ENCODE peak calls at places on chromosomes 4 and X, in four cellular contexts. K is spleen, O is left ventricle myocardium inferior, W is esophagus squamous epithelium. Y is an unnamed sample. For H3K4me1, the result is how much of the 10 kb centered on the place peaks cover.

GRCh38 chr4:123600921-123601904 is 204.6 kb downstream of the SPRY1 start:
- DNase-seq in K (no peak), O (no peak), W (no peak), Y (no peak)

GRCh38 chr4:101967697-101968346 is 177.3 kb downstream of the BANK1 start:
- DNase-seq in K (no peak), O (no peak), W (no peak), Y (no peak)

GRCh38 chr4:7199129-7199725 is 6.9 kb downstream of the SORCS2 start:
- DNase-seq in K (no peak), O (no peak), W (no peak), Y (peak)

GRCh38 chr4:79678472-79679202 is 270.6 kb upstream of the GK2 start:
- DNase-seq in K (no peak), O (no peak), W (no peak), Y (no peak)

GRCh38 chr4:174084981-174085380 is 198.5 kb downstream of the FBXO8 start:
- DNase-seq in K (no peak), O (no peak), W (no peak), Y (no peak)

GRCh38 chr4:54541426-54542118 is 116.2 kb upstream of the KIT start:
- DNase-seq in K (no peak), O (no peak), W (no peak), Y (no peak)

GRCh38 chr4:38145741-38146140 is 185.5 kb downstream of the PTTG2 start:
- DNase-seq in K (no peak), O (no peak), W (no peak), Y (no peak)

GRCh38 chrX:10110984-10111363 is 45.8 kb upstream of the CLCN4 start:
- DNase-seq in K (no peak), O (no peak), W (no peak), Y (no peak)

GRCh38 chr4:89316931-89317366 is 9.3 kb upstream of the GPRIN3 start:
- DNase-seq in K (no peak), O (no peak), W (no peak), Y (no peak)

GRCh38 chr4:101328063-101328602 is 19.2 kb downstream of the PPP3CA start:
- DNase-seq in K (no peak), O (no peak), W (no peak), Y (no peak)

GRCh38 chr4:98627883-98628282 is 30.5 kb downstream of the TSPAN5 start:
- DNase-seq in K (no peak), O (no peak), W (no peak), Y (no peak)

GRCh38 chrX:41386222-41386990 is 52.4 kb downstream of the DDX3X start:
- DNase-seq in K (no peak), O (no peak), W (no peak), Y (no peak)

GRCh38 chr4:23022032-23022431 is 329.3 kb downstream of the GBA3 start:
- DNase-seq in K (no peak), O (no peak), W (no peak), Y (no peak)

GRCh38 chr4:80393246-80393969 is 57.9 kb downstream of the CFAP299 start:
- DNase-seq in K (no peak), O (no peak), W (no peak), Y (no peak)

GRCh38 chr4:159070742-159071141 is 32.1 kb upstream of the RAPGEF2 start:
- DNase-seq in K (no peak), O (no peak), W (no peak), Y (no peak)

DNA sequence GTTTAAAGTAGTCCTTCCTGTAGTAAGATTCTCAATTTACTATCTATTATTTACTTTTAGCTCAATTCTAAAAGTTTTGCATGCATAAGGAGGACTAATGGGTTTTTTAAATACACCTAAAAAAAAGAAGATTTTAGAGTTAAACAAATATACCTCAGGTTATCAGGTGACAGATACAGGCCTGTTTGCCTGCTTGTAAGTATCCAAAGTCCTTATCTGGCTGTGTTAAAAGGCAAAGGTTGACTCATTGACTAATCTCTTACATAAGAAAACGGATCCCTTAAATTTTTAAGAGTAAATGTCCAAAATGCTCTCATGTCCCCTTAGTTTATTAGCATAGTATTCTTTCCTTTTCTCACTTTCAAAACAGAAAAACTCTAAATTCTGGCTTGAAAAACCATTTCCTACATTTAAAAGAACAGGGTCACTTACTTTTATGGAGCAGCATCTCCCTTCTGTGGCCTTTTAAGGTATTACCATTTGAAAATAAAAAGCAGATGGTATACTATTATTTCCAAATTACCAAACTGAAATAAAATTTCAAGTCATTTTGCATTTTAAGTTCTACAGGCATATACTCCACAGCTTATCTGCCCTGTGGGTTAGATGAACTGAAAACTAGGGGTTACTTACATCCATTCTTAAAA is 4.5 kb downstream of the CBR4 start:
- DNase-seq in K (no peak), O (no peak), W (no peak), Y (no peak)
- TF ChIP-seq CTCF in K (no peak), O (peak), W (no peak), Y (peak)

GRCh38 chrX:77668391-77669237 is 117.4 kb downstream of the ATRX start:
- DNase-seq in K (no peak), O (no peak), W (no peak), Y (no peak)
- H3K27ac ChIP-seq in K (peak), O (peak), W (peak), Y (no peak)

GRCh38 chr4:60314367-60314766 is 885.8 kb upstream of the ADGRL3 start:
- DNase-seq in K (no peak), O (no peak), W (no peak), Y (no peak)
- H3K4me1 ChIP-seq in K (under half), O (under half), W (under half), Y (under half)

DNA sequence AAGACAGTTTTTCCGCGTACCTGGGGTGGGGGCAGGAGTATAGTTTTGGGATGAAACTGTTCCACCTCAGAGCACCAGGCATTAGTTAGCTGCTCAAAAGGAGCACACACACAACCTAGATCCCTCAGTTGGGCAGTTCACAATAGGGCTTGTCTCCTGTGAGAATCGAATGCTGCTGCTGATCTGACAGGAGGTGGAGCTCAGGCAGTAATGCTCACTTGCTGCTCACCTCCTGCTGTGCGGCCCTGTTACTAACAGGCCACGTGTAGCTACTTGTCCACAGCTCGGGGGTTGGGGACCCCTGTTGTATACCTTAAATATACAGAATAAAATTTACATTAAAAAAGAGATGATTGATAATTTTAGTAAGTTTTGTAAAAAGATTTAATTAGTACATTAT is 191.5 kb downstream of the SLC7A11 start:
- DNase-seq in K (no peak), O (no peak), W (no peak), Y (no peak)
- TF ChIP-seq CTCF in K (no peak), O (no peak), W (no peak), Y (no peak)

Y was measured in kidney.